ENCODE peak calls at places on chromosome 13, in four cellular contexts. L is ascending aorta, U is fibroblast of mammary gland, K is uterus. Y is an unnamed sample.

GRCh38 chr13:97161832-97162231 is 60.3 kb upstream of the MBNL2 start:
- DNase-seq in U (no peak), K (no peak), L (no peak), Y (no peak)

GRCh38 chr13:112346173-112346898 is 29.8 kb upstream of the SPACA7 start:
- DNase-seq in L (no peak), K (no peak), U (no peak), Y (no peak)

GRCh38 chr13:40127476-40127875 is 472.0 kb downstream of the COG6 start:
- DNase-seq in U (no peak), L (no peak), K (no peak), Y (no peak)

GRCh38 chr13:77055158-77055557 is 28.2 kb upstream of the FBXL3 start:
- DNase-seq in U (no peak), L (no peak), K (no peak), Y (no peak)

GRCh38 chr13:94239135-94239534 is 240.3 kb downstream of the DCT start:
- DNase-seq in U (peak), K (no peak), L (no peak), Y (no peak)

GRCh38 chr13:39257642-39258041 is 219.4 kb downstream of the NHLRC3 start:
- DNase-seq in K (no peak), L (no peak), U (no peak), Y (no peak)

GRCh38 chr13:41639955-41640780 is 182.8 kb downstream of the RGCC start:
- DNase-seq in K (peak), L (no peak), U (peak), Y (no peak)

GRCh38 chr13:97648171-97648880 is 214.4 kb downstream of the RAP2A start:
- DNase-seq in L (no peak), U (no peak), K (no peak), Y (no peak)

GRCh38 chr13:21481359-21481758 is 22.3 kb upstream of the ZDHHC20 start:
- DNase-seq in K (no peak), U (no peak), L (no peak), Y (no peak)

GRCh38 chr13:38687246-38688229 is 661 bp downstream of the FREM2 start:
- DNase-seq in U (peak), L (no peak), K (no peak), Y (no peak)

GRCh38 chr13:106145070-106145469 is 390.4 kb downstream of the EFNB2 start:
- DNase-seq in L (no peak), U (no peak), K (no peak), Y (no peak)

GRCh38 chr13:106151056-106151699 is 384.3 kb downstream of the EFNB2 start:
- DNase-seq in K (no peak), L (no peak), U (peak), Y (no peak)

GRCh38 chr13:106143930-106144709 is 391.3 kb downstream of the EFNB2 start:
- DNase-seq in K (no peak), U (no peak), L (no peak), Y (no peak)

GRCh38 chr13:106143392-106143791 is 392.1 kb downstream of the EFNB2 start:
- DNase-seq in L (no peak), K (no peak), U (peak), Y (no peak)

DNA sequence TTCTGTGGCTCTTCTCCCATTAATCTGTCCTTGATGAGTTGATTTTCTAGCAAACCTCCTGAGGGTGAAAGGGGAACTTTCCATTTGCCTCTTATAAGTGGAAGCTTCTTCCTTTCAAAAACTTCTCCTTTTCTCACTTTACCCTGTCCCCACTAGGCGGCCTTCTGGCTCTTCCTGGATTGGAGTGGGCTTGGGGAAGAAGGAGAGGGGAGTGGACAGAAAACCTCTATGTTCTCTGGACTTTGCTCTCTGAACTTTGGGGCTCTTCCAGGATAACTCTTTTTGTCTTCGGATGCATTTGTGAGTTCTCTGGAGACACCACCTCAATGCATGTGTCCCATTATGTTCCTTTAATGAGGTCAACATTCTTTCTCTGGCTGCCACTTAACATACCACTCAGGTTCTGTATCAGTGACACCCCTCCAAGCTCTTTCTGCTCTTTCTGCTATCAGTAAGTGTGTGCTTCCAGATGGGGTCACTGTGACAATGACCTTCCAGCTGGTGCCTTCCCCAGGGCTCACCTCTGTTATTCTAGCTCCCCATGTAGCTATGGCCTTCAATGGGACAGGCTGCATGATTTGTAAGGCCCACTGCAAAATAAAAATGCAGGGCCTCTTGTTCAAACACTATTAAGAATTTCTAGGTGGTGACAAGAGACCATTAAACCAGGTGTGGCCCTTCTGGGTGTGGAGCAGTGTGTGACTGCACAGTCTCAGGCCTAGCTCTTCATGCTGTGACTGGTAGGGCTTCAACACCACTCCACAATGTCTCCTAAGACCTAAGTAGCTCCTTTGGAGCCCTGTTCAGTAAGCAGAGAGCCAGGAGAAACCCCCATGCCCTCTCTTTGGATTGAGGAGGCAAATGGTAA is 389.2 kb downstream of the EFNB2 start:
- DNase-seq in K (no peak), L (no peak), U (no peak), Y (no peak)
- TF ChIP-seq CTCF in K (no peak), L (no peak), U (no peak), Y (no peak)

GRCh38 chr13:27962128-27962841 is 6.8 kb downstream of the CDX2 start:
- DNase-seq in U (no peak), K (no peak), L (no peak), Y (peak)

GRCh38 chr13:27964741-27965323 is 4.3 kb downstream of the CDX2 start:
- DNase-seq in K (no peak), U (no peak), L (no peak), Y (no peak)

GRCh38 chr13:27965343-27965739 is 3.8 kb downstream of the CDX2 start:
- DNase-seq in K (no peak), L (no peak), U (no peak), Y (peak)

GRCh38 chr13:27961227-27962085 is 7.7 kb downstream of the CDX2 start:
- DNase-seq in U (no peak), K (no peak), L (no peak), Y (peak)

DNA sequence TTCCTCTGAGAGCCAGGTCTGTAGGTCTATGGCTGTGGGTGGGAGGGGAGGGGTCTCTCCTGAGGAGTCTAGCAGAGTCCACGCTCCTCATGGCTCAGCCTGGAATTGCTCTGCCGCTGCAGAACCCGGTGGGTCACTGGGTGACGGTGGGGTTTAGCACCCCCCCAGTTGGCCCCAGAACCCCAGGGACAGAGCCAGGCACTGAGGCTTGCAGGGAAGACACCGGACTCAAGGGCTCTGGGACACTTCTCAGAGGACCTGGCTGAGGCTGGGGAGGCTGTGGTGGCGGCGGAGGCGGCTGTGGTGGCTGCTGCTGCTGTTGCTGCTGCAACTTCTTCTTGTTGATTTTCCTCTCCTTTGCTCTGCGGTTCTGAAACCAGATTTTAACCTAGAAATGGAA is 6.1 kb downstream of the CDX2 start:
- DNase-seq in K (no peak), U (no peak), L (no peak), Y (peak)
- H3K4me3 ChIP-seq in K (no peak), U (no peak), L (no peak), Y (no peak)

GRCh38 chr13:51768378-51768921 is 35.5 kb downstream of the DHRS12 start:
- DNase-seq in L (no peak), K (no peak), U (no peak), Y (no peak)
- TF ChIP-seq CTCF in L (no peak), K (no peak), U (no peak), Y (no peak)

DNA sequence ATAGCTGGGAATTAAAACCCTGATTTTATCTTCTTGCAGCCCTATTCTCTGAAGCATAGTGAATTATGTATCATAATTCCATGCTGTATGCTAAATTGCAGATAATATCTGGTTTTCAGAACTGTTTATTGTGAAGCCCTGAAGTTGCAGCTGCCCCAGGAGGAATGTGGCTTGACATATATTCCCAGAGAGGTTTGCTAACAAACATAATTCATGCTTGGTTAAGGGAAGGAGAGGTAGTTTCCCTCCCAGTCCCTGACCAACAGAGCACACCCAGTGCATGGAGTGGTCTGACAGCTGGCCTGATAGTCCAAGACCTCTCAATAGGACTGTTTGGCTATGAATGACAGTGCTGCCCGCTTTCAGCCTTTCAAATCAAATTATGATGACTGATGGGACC is 500.5 kb upstream of the MIR17HG start:
- DNase-seq in U (no peak), K (no peak), L (no peak), Y (no peak)
- H3K4me3 ChIP-seq in U (no peak), K (no peak), L (no peak), Y (no peak)

GRCh38 chr13:99969934-99970760 is 1.4 kb downstream of the ZIC5 start:
- DNase-seq in L (no peak), U (peak), K (no peak), Y (no peak)
- TF ChIP-seq CTCF in L (no peak), U (no peak), K (no peak), Y (no peak)

DNA sequence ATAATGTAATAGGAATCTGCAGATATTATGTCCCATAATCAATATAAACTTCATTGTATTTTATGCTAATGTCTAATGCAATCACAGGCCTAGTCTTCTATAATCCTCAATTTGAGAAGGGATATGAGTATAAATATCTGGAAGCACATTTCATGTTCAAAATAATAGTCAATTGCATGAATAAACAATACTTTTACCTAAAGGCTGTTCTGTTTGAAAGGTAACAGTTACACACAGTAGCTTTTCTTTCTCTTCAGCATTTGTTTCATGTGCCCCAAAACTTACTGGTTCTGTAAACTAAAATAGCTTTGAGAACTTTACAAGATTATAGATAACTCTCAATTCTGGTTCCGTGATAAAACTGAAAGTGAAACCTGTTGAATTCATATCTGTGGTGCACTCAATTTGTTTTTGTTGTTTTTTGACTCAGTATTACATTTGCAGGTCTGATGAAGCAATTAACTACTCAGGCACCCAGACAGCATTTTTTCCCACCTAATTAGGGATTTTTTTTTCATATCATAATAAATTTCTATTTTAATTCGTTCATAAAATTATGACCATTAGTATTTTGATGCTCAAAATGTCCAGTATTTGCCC is 1193.8 kb downstream of the SLITRK1 start:
- DNase-seq in K (no peak), L (no peak), U (peak), Y (no peak)
- H3K4me3 ChIP-seq in K (peak), L (peak), U (peak), Y (no peak)

DNA sequence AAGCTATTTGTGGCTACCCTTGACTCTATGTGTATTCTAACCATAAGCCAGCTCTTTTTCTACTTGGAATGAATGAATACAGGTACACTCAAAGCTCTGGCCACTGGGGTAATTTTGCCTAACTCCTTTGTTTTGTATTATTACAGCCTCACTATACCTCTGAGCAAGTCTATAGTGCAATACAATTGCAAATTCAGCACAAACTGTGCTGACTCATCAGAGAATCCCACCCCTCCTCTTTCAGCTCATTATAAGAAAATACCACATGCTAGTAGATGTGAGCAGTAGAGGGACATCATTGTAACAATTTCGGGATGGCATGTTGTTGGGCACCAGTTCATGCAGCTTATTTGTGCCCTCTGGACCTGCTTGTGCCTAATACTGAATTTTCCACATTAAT is 1382.2 kb downstream of the SLITRK5 start:
- DNase-seq in L (no peak), K (no peak), U (no peak), Y (no peak)
- TF ChIP-seq CTCF in L (no peak), K (no peak), U (no peak), Y (no peak)

GRCh38 chr13:27978301-27978968 is 9.3 kb upstream of the CDX2 start:
- DNase-seq in U (no peak), L (no peak), K (no peak), Y (peak)

GRCh38 chr13:27976362-27977177 is 7.5 kb upstream of the CDX2 start:
- DNase-seq in L (no peak), U (no peak), K (no peak), Y (no peak)

GRCh38 chr13:27975579-27976361 is 6.7 kb upstream of the CDX2 start:
- DNase-seq in K (no peak), L (no peak), U (no peak), Y (peak)

GRCh38 chr13:27979001-27979643 is 9.4 kb downstream of the URAD start:
- DNase-seq in U (no peak), K (no peak), L (no peak), Y (no peak)

DNA sequence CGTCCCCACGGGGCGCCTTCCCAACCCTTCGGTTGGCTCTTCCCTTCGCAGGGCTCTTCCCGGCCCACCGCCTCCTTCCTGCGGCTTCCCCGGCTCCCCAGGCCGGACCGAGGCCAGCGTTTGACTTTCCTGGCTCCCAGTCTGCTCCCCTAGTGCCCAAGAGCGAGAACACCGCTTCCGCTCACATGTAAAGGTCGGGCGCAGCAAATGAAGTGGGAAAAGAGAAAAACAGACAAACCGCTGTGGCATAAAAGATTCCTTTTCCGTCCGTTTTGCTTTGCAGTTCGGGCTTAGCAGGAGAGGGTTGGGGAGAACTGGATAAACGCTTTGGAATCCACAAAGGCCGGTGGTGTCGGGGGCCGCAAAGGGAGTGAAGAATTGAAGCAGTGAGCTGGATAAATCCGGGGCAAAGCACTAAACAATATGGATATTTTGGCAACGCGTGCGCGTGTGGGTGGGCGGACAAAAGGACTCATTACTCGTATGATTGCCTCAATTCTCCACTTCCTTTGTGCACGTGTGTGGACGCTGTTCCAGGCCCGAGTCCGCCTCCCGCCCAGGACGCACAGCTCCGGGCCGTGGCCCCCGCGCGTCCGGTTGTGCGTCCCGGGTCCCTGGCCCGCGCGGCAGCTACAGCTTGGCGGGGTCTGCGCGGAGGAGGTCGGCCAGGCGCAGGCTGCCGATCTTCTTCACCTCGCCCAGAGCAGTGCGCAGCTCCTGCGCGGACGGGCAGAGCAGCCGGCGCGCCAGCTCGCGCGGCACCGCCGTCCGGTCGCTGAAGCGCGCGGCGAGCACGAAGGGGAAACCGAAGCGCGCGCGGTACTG is 8.6 kb upstream of the CDX2 start:
- DNase-seq in L (no peak), K (no peak), U (peak), Y (no peak)
- H3K4me3 ChIP-seq in L (peak), K (no peak), U (no peak), Y (no peak)

DNA sequence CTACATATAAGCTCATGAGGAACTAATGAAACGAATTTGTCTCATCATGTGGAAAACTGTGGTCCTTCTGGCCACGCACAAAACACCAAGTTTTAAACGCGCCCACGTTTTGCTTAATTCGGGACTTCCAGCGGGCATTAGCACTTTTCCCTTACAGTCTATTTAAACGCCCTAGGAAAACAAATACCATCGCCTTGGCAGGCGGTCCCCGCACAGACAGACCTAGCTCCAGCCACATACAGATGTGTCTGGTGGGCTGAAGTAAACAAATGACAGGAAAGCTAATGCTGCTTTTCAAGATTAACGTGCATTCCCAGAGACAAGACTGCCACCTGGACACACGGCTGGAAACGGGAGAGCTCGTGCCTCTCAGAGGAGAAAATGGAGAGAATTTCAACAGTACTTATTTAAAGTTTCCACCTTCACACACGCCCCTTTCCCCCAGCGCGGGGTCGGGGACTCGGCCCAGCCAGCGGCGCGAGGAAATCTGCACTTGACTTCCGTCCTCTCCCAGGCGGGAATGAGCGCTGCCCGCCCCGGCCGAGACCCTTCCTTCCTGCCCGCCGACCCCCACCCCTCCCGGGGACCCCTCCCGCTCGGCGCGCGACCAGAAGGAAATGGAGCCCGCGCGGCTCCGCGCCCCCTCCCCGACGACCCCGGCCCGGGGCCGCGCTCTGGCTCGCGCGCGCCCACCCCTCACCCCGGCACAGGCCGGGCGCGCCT is 929 bp downstream of the USP12 start:
- DNase-seq in K (peak), U (no peak), L (no peak), Y (peak)
- TF ChIP-seq CTCF in K (no peak), U (no peak), L (no peak), Y (no peak)

GRCh38 chr13:52847682-52848432 is 583 bp downstream of the PCDH8 start:
- DNase-seq in K (no peak), L (no peak), U (no peak), Y (no peak)
- H3K4me3 ChIP-seq in K (no peak), L (no peak), U (no peak), Y (no peak)

Y was measured in lower leg skin.